ENCODE peak calls at places on chromosomes 12 and 14, in ten cellular contexts. B is AG09309, Z is fibroblast of the conjunctiva, Q is mesendoderm, X is EL, D is GOT3, A is adipocyte, H is pulmonary artery endothelial cell, C is GM04504, O is iris pigment epithelial cell. R is an unnamed sample.

GRCh38 chr12:41743835-41744234 is 400.8 kb downstream of the GXYLT1 start:
- DNase-seq in A (no peak), B (no peak), H (no peak), D (no peak), Z (no peak), Q (no peak), X (peak; percentile 1), C (no peak), O (peak; percentile 15), R (no peak)

GRCh38 chr14:55127491-55127951 is 1.5 kb upstream of the LGALS3 start:
- DNase-seq in B (peak; percentile 80), D (no peak), Q (no peak), H (no peak), C (no peak), X (peak; percentile 88), O (peak; percentile 37), A (no peak), Z (no peak), R (no peak)

GRCh38 chr12:113889806-113890581 is 76.1 kb downstream of the RBM19 start:
- DNase-seq in A (no peak), X (no peak), D (no peak), Z (no peak), C (no peak), O (no peak), H (no peak), B (peak; percentile 2), Q (no peak), R (no peak)

GRCh38 chr14:65304239-65304638 is 108.3 kb upstream of the FUT8 start:
- DNase-seq in X (no peak), H (no peak), C (no peak), Z (no peak), D (no peak), A (no peak), Q (no peak), O (no peak), B (no peak), R (no peak)

GRCh38 chr14:105398726-105399440 is 545 bp downstream of the TEX22 start:
- DNase-seq in D (no peak), Z (no peak), H (no peak), O (peak; percentile 28), B (no peak), Q (peak; percentile 42), A (no peak), C (no peak), X (no peak), R (peak; percentile 30)

GRCh38 chr14:55361190-55361589 is 50.4 kb downstream of the ATG14 start:
- DNase-seq in Q (no peak), H (no peak), Z (no peak), O (no peak), D (no peak), A (no peak), C (peak; percentile 8), X (no peak), B (no peak), R (no peak)

GRCh38 chr12:6161124-6161882 is 36.8 kb upstream of the VWF start:
- DNase-seq in C (peak; percentile 29), A (no peak), B (no peak), Q (no peak), Z (no peak), X (no peak), H (no peak), D (no peak), O (peak; percentile 54), R (no peak)

GRCh38 chr12:53998174-53998899 is 1.6 kb upstream of the HOXC9 start:
- DNase-seq in D (no peak), O (no peak), Z (no peak), H (no peak), X (no peak), A (no peak), C (no peak), B (no peak), Q (no peak), R (no peak)

GRCh38 chr12:43425361-43425760 is 126.6 kb downstream of the ADAMTS20 start:
- DNase-seq in C (no peak), Z (no peak), X (no peak), D (no peak), O (no peak), H (no peak), A (no peak), Q (no peak), B (no peak), R (no peak)

GRCh38 chr12:126219654-126220279 is 1154.5 kb downstream of the AACS start:
- DNase-seq in A (no peak), C (no peak), Q (no peak), O (peak; percentile 3), H (no peak), X (no peak), B (no peak), D (no peak), Z (no peak), R (no peak)

GRCh38 chr14:53432378-53432802 is 279.3 kb upstream of the DDHD1 start:
- DNase-seq in Q (peak; percentile 84), A (peak; percentile 66), O (peak; percentile 50), B (peak; percentile 17), X (peak; percentile 58), C (no peak), H (no peak), D (no peak), Z (peak; percentile 38), R (peak; percentile 49)

GRCh38 chr14:101333335-101334280 is 227.7 kb upstream of the DIO3 start:
- DNase-seq in B (no peak), Q (no peak), O (no peak), H (no peak), Z (no peak), X (no peak), A (no peak), C (no peak), D (no peak), R (no peak)

GRCh38 chr14:59868021-59868420 is 2.6 kb downstream of the RTN1 start:
- DNase-seq in O (peak; percentile 70), A (no peak), H (no peak), Z (no peak), C (no peak), Q (no peak), X (peak; percentile 6), D (no peak), B (no peak), R (no peak)

GRCh38 chr12:109387425-109388166 is 39.9 kb downstream of the MYO1H start:
- DNase-seq in C (no peak), A (peak; percentile 77), D (no peak), Q (peak; percentile 56), B (no peak), H (no peak), Z (peak; percentile 24), X (peak; percentile 43), O (peak; percentile 11), R (peak; percentile 35)

GRCh38 chr12:34401659-34402227 is 379.4 kb downstream of the ALG10 start:
- DNase-seq in X (no peak), A (no peak), Z (no peak), C (no peak), H (no peak), D (no peak), Q (no peak), B (no peak), O (no peak), R (no peak)

R was measured in NT2/D1.